ENCODE peak calls at places on chromosomes 2 and 18, in five cellular contexts. R is GM12865, B is K562, I is HCT116, H is ovary. S is an unnamed sample.

GRCh38 chr2:127379712-127380355 is 7.9 kb downstream of the MAP3K2 start:
- DNase-seq in R (no peak), B (no peak), I (no peak), H (no peak), S (no peak)

GRCh38 chr2:144479138-144479537 is 40.8 kb downstream of the ZEB2 start:
- DNase-seq in R (no peak), B (no peak), I (no peak), H (no peak), S (peak)

GRCh38 chr2:17869128-17869527 is 9.3 kb upstream of the KCNS3 start:
- DNase-seq in R (no peak), B (no peak), I (peak), H (no peak), S (no peak)

GRCh38 chr2:165015052-165015642 is 59.8 kb upstream of the SLC38A11 start:
- DNase-seq in R (peak), B (peak), I (peak), H (peak), S (peak)

GRCh38 chr18:3554091-3554601 is 104.2 kb downstream of the TGIF1 start:
- DNase-seq in R (no peak), B (no peak), I (no peak), H (no peak), S (peak)

GRCh38 chr18:41226186-41226585 is 728.8 kb upstream of the PIK3C3 start:
- DNase-seq in R (no peak), B (no peak), I (no peak), H (no peak), S (no peak)

GRCh38 chr2:18795881-18796280 is 206.5 kb upstream of the NT5C1B start:
- DNase-seq in R (no peak), B (no peak), I (no peak), H (no peak), S (no peak)

GRCh38 chr18:79139206-79139605 is 70.0 kb downstream of the ATP9B start:
- DNase-seq in R (no peak), B (no peak), I (no peak), H (no peak), S (no peak)

GRCh38 chr2:96832751-96833507 is 10.9 kb downstream of the ANKRD23 start:
- DNase-seq in R (no peak), B (no peak), I (no peak), H (peak), S (no peak)

GRCh38 chr2:207042155-207042554 is 102.8 kb downstream of the CPO start:
- DNase-seq in R (no peak), B (no peak), I (no peak), H (no peak), S (no peak)

GRCh38 chr2:207042841-207043240 is 103.5 kb downstream of the CPO start:
- DNase-seq in R (no peak), B (no peak), I (no peak), H (no peak), S (no peak)

GRCh38 chr2:207041279-207041678 is 102.0 kb downstream of the CPO start:
- DNase-seq in R (no peak), B (no peak), I (no peak), H (no peak), S (peak)

GRCh38 chr2:207040606-207041173 is 101.4 kb downstream of the CPO start:
- DNase-seq in R (no peak), B (no peak), I (no peak), H (no peak), S (no peak)

GRCh38 chr2:207041753-207042152 is 102.4 kb downstream of the CPO start:
- DNase-seq in R (no peak), B (no peak), I (no peak), H (no peak), S (no peak)
- H3K4me3 ChIP-seq in R (no peak), B (no peak), I (no peak), H (no peak), S (no peak)

GRCh38 chr18:47248610-47249343 is 2.7 kb downstream of the SKOR2 start:
- DNase-seq in R (no peak), B (no peak), I (no peak), H (no peak), S (no peak)
- H3K4me3 ChIP-seq in R (no peak), B (no peak), I (no peak), H (no peak), S (no peak)

GRCh38 chr2:178482437-178482836 is 2.2 kb downstream of the PLEKHA3 start:
- DNase-seq in R (peak), B (peak), I (no peak), H (no peak), S (peak)
- H3K4me3 ChIP-seq in R (no peak), B (no peak), I (no peak), H (no peak), S (peak)

DNA sequence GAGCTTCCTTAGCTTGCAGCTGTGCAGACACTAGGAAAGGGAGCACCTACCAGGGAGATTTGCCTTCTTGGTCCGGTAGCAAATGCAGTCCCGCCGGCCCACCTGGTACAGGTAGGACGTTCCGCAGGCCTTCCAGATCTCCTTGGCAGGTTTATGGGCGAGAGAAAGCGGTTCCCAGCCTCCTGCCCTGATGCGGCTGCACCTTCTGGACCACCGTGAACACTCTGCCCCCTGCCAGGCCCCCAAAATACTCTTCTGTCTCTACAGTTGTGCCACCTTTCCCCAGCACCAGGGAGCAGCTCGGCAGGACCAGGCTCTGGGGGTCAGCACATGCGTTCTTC is 67.4 kb downstream of the HNRNPLL start:
- DNase-seq in R (no peak), B (no peak), I (no peak), H (no peak), S (no peak)
- H3K4me3 ChIP-seq in R (no peak), B (no peak), I (no peak), H (peak), S (no peak)

GRCh38 chr2:113390133-113390849 is 47.2 kb upstream of the ZNG1B start:
- DNase-seq in R (peak), B (peak), I (peak), H (peak), S (peak)
- H3K4me3 ChIP-seq in R (peak), B (no peak), I (no peak), H (no peak), S (no peak)

DNA sequence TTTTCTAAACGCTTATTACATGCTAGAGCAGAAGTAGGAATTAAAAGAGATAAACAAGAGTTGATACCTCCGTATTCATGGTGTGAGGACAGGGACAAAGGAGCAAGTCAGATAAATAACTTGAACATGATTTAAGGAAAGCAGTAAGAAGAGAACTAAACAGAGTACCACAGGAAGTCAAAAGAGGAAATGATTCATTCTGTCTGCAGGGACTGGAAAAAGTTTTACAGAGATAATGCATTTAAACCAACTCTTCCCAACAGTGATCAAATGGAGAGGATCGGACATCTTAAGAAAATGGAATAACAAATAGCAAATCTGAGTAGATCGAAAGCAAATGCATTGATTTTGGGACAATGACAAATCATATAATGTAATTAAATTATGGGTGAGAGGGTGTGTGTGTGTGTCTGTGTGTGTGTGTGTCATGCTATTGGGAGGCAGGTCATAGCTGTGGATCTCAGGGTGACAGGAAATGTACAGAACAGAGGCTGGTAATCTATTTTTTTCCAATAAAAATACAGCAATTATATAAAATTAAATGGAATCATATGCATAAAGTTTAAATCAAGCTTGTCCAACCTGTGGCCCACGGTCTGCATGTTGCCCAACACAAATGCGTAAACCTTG is 113.4 kb downstream of the MC4R start:
- DNase-seq in R (no peak), B (no peak), I (no peak), H (no peak), S (no peak)
- H3K4me3 ChIP-seq in R (no peak), B (no peak), I (no peak), H (no peak), S (no peak)

DNA sequence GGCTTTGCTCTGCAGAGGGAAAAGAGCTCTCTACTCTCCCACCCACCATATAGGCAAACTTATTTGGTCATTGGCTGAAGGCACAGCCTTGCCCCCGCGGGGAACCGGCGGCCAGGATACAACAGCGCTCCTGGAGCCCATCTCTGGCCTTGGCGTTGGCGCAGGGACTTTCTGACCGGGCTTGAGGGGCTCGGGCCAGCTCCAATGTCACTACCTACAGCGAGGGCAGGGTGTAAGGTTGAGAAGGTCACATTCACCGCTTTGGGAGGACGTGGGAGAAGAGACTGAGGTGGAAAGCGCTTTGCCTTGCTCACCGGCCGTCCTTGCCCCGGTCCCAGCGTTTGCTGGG is 2.2 kb downstream of the ONECUT2 start:
- DNase-seq in R (no peak), B (no peak), I (no peak), H (no peak), S (peak)
- H3K4me3 ChIP-seq in R (no peak), B (no peak), I (peak), H (no peak), S (peak)

GRCh38 chr2:216082388-216082733 is 642 bp downstream of the TMEM169 start:
- DNase-seq in R (no peak), B (no peak), I (no peak), H (no peak), S (no peak)
- H3K4me3 ChIP-seq in R (peak), B (peak), I (peak), H (peak), S (peak)